ENCODE peak calls at places on chromosomes 5 and 9, in eight cellular contexts. O is dorsolateral prefrontal cortex; F is COLO829; V is NCI-H1105; I is cardiac fibroblast; H is activated CD4-positive, alpha-beta T cell treated with anti-CD3 and anti-CD28 coated beads for 36 hours; N is A673; T is NCI-H748 treated with DMSO at 0.1 percent for 48 hours. Q is an unnamed sample.

GRCh38 chr5:161023591-161023990 is 171.6 kb upstream of the ATP10B start:
- DNase-seq in O (no peak), F (no peak), V (no peak), I (no peak), H (no peak), N (no peak), T (no peak), Q (no peak)

GRCh38 chr9:129338701-129339445 is 160.8 kb upstream of the IER5L start:
- DNase-seq in O (no peak), F (no peak), V (no peak), I (peak), H (no peak), N (peak), T (no peak), Q (no peak)

GRCh38 chr5:56278267-56278826 is 45.2 kb upstream of the ANKRD55 start:
- DNase-seq in O (no peak), F (no peak), V (no peak), I (peak), H (no peak), N (no peak), T (no peak), Q (no peak)

GRCh38 chr5:113090336-113091106 is 113.9 kb downstream of the DCP2 start:
- DNase-seq in O (no peak), F (peak), V (no peak), I (peak), H (peak), N (no peak), T (no peak), Q (no peak)

GRCh38 chr9:112970939-112971338 is 41.1 kb downstream of the ZNF883 start:
- DNase-seq in O (no peak), F (no peak), V (peak), I (peak), H (no peak), N (peak), T (peak), Q (no peak)

GRCh38 chr9:14221558-14221957 is 92.4 kb downstream of the NFIB start:
- DNase-seq in O (no peak), F (peak), V (no peak), I (peak), H (no peak), N (peak), T (no peak), Q (no peak)

GRCh38 chr9:133184971-133185370 is 21.3 kb upstream of the GBGT1 start:
- DNase-seq in O (no peak), F (peak), V (peak), I (peak), H (peak), N (peak), T (peak), Q (peak)

GRCh38 chr5:79834420-79835219 is 145.0 kb downstream of the CMYA5 start:
- DNase-seq in O (no peak), F (no peak), V (no peak), I (no peak), H (no peak), N (no peak), T (no peak), Q (no peak)

GRCh38 chr5:39194466-39195136 is 24.8 kb downstream of the FYB1 start:
- DNase-seq in O (no peak), F (no peak), V (no peak), I (peak), H (peak), N (no peak), T (no peak), Q (no peak)

GRCh38 chr9:112546149-112547012 is 59.8 kb downstream of the KIAA1958 start:
- DNase-seq in O (no peak), F (no peak), V (no peak), I (no peak), H (peak), N (peak), T (no peak), Q (no peak)

GRCh38 chr5:133371371-133372155 is 240.8 kb downstream of the FSTL4 start:
- DNase-seq in O (no peak), F (no peak), V (no peak), I (no peak), H (no peak), N (no peak), T (no peak), Q (no peak)

GRCh38 chr5:78264600-78264999 is 29.9 kb downstream of the AP3B1 start:
- DNase-seq in O (no peak), F (no peak), V (no peak), I (no peak), H (no peak), N (no peak), T (no peak), Q (no peak)

GRCh38 chr9:112844771-112845542 is 45.7 kb downstream of the SLC46A2 start:
- DNase-seq in O (peak), F (peak), V (peak), I (peak), H (peak), N (peak), T (peak), Q (peak)

GRCh38 chr9:35484406-35484805 is 5.5 kb upstream of the RUSC2 start:
- DNase-seq in O (no peak), F (no peak), V (no peak), I (no peak), H (no peak), N (no peak), T (no peak), Q (no peak)

GRCh38 chr9:112945620-112946208 is 55.0 kb upstream of the SLC46A2 start:
- DNase-seq in O (no peak), F (no peak), V (no peak), I (no peak), H (peak), N (no peak), T (no peak), Q (no peak)

GRCh38 chr5:5710471-5710870 is 288.0 kb downstream of the ICE1 start:
- DNase-seq in O (no peak), F (no peak), V (peak), I (no peak), H (no peak), N (no peak), T (peak), Q (no peak)

GRCh38 chr9:19113964-19114679 is 11.4 kb upstream of the HAUS6 start:
- DNase-seq in O (no peak), F (no peak), V (no peak), I (peak), H (no peak), N (no peak), T (no peak), Q (no peak)

GRCh38 chr9:38417003-38417965 is 7.0 kb downstream of the IGFBPL1 start:
- DNase-seq in O (no peak), F (peak), V (no peak), I (no peak), H (peak), N (peak), T (peak), Q (no peak)

GRCh38 chr9:131402073-131402472 is 8.2 kb downstream of the PRRC2B start:
- DNase-seq in O (no peak), F (no peak), V (no peak), I (no peak), H (peak), N (no peak), T (no peak), Q (no peak)

GRCh38 chr5:80103375-80103774 is 68.2 kb downstream of the THBS4 start:
- DNase-seq in O (no peak), F (no peak), V (no peak), I (no peak), H (no peak), N (no peak), T (no peak), Q (no peak)

GRCh38 chr5:96262105-96262504 is 170.9 kb downstream of the PCSK1 start:
- DNase-seq in O (no peak), F (no peak), V (no peak), I (no peak), H (no peak), N (no peak), T (no peak), Q (no peak)

GRCh38 chr5:80937591-80937990 is 22.6 kb upstream of the RASGRF2 start:
- DNase-seq in O (no peak), F (peak), V (no peak), I (no peak), H (no peak), N (peak), T (no peak), Q (no peak)